ENCODE peak calls at places on chromosomes 7 and 10, in seven cellular contexts. B is A549, L is body of pancreas, A is right lobe of liver, T is IMR-90, F is Peyer's patch, K is ovary. M is an unnamed sample.

GRCh38 chr7:11170160-11170559 is 196.5 kb downstream of the PHF14 start:
- DNase-seq in K (no peak), F (no peak), L (no peak), A (no peak), T (no peak), B (no peak), M (no peak)

GRCh38 chr10:122326806-122327205 is 47.7 kb upstream of the PLEKHA1 start:
- DNase-seq in K (no peak), B (no peak), A (no peak), F (no peak), L (no peak), T (no peak), M (no peak)

GRCh38 chr7:27636326-27637006 is 26.2 kb downstream of the HIBADH start:
- DNase-seq in K (no peak), T (no peak), F (no peak), A (no peak), B (no peak), L (no peak), M (no peak)

GRCh38 chr7:145784809-145785780 is 331.5 kb upstream of the CNTNAP2 start:
- DNase-seq in F (no peak), K (no peak), T (no peak), A (no peak), L (no peak), B (no peak), M (no peak)

GRCh38 chr7:55413442-55413841 is 48.3 kb downstream of the LANCL2 start:
- DNase-seq in T (no peak), K (no peak), L (no peak), A (peak; percentile 65), F (no peak), B (no peak), M (no peak)

GRCh38 chr7:106610996-106611886 is 49.7 kb downstream of the CCDC71L start:
- DNase-seq in T (peak; percentile 33), L (no peak), F (no peak), B (no peak), A (no peak), K (no peak), M (no peak)

GRCh38 chr7:4841007-4841784 is 20.6 kb downstream of the PAPOLB start:
- DNase-seq in T (no peak), A (no peak), F (peak; percentile 30), K (no peak), B (no peak), L (no peak), M (peak; percentile 52)

GRCh38 chr10:35336921-35337741 is 822 bp downstream of the CCNY start:
- DNase-seq in T (no peak), F (peak; percentile 64), B (peak; percentile 44), L (peak; percentile 51), A (peak; percentile 57), K (peak; percentile 56), M (peak; percentile 91)

GRCh38 chr7:68888971-68889385 is 709.3 kb upstream of the AUTS2 start:
- DNase-seq in L (no peak), K (no peak), A (no peak), F (no peak), T (no peak), B (no peak), M (no peak)

GRCh38 chr7:145050415-145050814 is 214.6 kb upstream of the TPK1 start:
- DNase-seq in A (no peak), B (no peak), F (no peak), L (no peak), T (no peak), K (no peak), M (no peak)

GRCh38 chr7:92763636-92764423 is 72.5 kb downstream of the CDK6 start:
- DNase-seq in A (no peak), K (no peak), B (peak; percentile 78), L (no peak), T (peak; percentile 81), F (no peak), M (no peak)

GRCh38 chr7:128404826-128405344 is 4.9 kb downstream of the IMPDH1 start:
- DNase-seq in F (peak; percentile 34), T (peak; percentile 5), A (no peak), L (no peak), B (no peak), K (no peak), M (no peak)

DNA sequence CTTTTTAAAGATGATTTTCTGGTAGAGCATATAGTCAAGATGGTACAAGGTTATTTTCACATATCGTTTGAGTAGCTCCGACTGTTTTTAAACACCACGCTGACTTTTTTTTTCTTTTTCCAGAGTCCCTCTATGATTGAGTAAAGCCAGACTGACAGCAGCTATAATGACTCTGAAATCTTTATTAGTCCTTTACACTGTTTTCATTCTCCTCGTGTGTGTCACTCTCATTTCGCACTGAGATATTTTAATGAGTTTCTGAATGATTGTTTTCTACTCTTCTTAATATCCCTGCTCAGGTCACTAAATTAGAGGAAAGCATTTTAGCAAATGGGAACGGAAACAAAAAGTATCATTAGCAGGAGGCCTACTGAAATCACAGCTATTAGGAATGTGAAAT is 162.2 kb upstream of the MTPN start:
- DNase-seq in F (no peak), T (no peak), K (no peak), L (no peak), A (no peak), B (no peak), M (no peak)
- H3K27ac ChIP-seq in F (no peak overlapping the region), T (no peak overlapping the region), K (no peak overlapping the region), L (no peak overlapping the region), A (no peak overlapping the region), B (no peak overlapping the region), M (no peak overlapping the region)

GRCh38 chr7:7696458-7697119 is 21.8 kb downstream of the RPA3 start:
- DNase-seq in F (no peak), L (peak; percentile 40), T (peak; percentile 51), A (no peak), K (no peak), B (no peak), M (no peak)
- H3K4me3 ChIP-seq in F (no peak overlapping the region), L (no peak overlapping the region), T (no peak overlapping the region), A (no peak overlapping the region), K (no peak overlapping the region), B (no peak overlapping the region), M (no peak overlapping the region)

DNA sequence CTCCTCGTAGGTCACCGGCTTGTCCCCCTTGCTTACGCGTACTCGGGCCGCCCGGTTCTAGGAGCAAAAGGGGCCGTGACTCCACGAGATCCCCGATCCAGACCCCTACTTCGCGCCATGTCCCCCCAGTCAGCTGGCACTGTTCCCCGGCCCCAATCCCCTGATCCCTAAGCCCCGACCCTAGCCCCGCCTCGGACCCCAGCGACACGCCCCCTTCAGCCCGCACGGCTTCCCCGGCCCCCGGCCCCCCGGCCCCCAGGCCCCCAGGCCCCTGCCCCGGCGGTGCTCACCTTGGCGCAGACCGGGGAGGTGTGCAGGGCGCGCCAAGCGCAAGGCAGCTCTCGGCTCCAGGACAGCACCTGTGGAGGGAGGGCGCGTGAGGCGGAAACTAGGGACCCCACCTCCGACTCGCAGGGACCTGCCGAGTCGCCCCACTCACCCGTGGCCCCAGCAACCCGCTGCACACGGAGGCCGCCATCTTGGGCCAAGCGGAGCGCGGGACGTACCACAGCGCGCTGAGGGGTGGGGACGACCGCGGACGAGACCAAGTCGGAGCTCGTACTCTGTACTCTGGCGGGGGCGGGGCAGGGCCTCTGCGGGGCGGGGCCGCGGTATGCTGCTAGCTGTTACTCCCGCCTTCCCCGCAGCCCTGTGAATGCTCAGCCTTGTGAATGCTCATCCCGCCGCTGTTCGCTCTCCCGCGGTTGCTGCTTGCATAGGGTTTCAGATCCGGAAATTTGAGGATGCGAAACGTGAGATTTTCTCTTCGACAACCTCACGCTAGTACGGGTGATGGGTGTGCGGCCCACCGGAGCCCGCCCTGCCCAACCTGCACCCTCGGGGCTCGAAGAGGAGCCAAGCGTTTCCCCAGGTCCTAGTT is at the start of gene MRPS24:
- DNase-seq in L (peak; percentile 97), K (peak; percentile 95), T (peak; percentile 95), F (peak; percentile 98), B (peak; percentile 93), A (peak; percentile 96), M (peak; percentile 99)
- TF ChIP-seq POLR2A in L (peak; percentile 32), K (peak; percentile 60), T (peak; percentile 92), F (peak; percentile 71), B (peak; percentile 96), A (peak; percentile 20), M (peak; percentile 11)

GRCh38 chr10:32149257-32149955 is 93.2 kb upstream of the KIF5B start:
- DNase-seq in T (peak; percentile 87), F (peak; percentile 51), B (no peak), A (no peak), K (peak; percentile 74), L (peak; percentile 71), M (no peak)

GRCh38 chr10:32144817-32145688 is 88.8 kb upstream of the KIF5B start:
- DNase-seq in T (no peak), A (no peak), B (no peak), L (peak; percentile 68), K (no peak), F (peak; percentile 53), M (no peak)

GRCh38 chr10:32148864-32149256 is 92.6 kb upstream of the KIF5B start:
- DNase-seq in A (no peak), B (no peak), F (peak; percentile 8), K (no peak), T (no peak), L (no peak), M (no peak)

GRCh38 chr10:32146166-32146565 is 89.9 kb upstream of the KIF5B start:
- DNase-seq in A (no peak), T (no peak), K (no peak), F (no peak), B (no peak), L (no peak), M (no peak)

GRCh38 chr10:32147730-32148129 is 91.5 kb upstream of the KIF5B start:
- DNase-seq in F (no peak), B (no peak), K (no peak), A (no peak), L (no peak), T (no peak), M (no peak)
- H3K27ac ChIP-seq in F (no peak overlapping the region), B (no peak overlapping the region), K (no peak overlapping the region), A (no peak overlapping the region), L (no peak overlapping the region), T (no peak overlapping the region), M (no peak overlapping the region)

GRCh38 chr7:83629117-83629880 is 19.6 kb downstream of the SEMA3E start:
- DNase-seq in A (no peak), L (no peak), T (no peak), F (no peak), K (no peak), B (no peak), M (no peak)
- H3K4me3 ChIP-seq in A (no peak overlapping the region), L (no peak overlapping the region), T (no peak overlapping the region), F (no peak overlapping the region), K (no peak overlapping the region), B (no peak overlapping the region), M (no peak overlapping the region)

GRCh38 chr7:129780257-129781127 is 169.0 kb downstream of the NRF1 start:
- DNase-seq in L (peak; percentile 96), T (no peak), K (no peak), A (peak; percentile 78), F (peak; percentile 86), B (peak; percentile 98), M (peak; percentile 83)
- TF ChIP-seq POLR2A in L (peak; percentile 70), T (no peak), K (no peak), A (no peak), F (no peak), B (no peak), M (no peak)

GRCh38 chr10:46091080-46091833 is 45.2 kb upstream of the MSMB start:
- DNase-seq in T (no peak), K (no peak), A (no peak), F (no peak), B (no peak), L (no peak), M (peak; percentile 77)
- H3K27ac ChIP-seq in T (no peak overlapping the region), K (no peak overlapping the region), A (no peak overlapping the region), F (peak overlapping the region; percentile 76), B (no peak overlapping the region), L (no peak overlapping the region), M (peak overlapping the region; percentile 35)

M was measured in spleen.